ENCODE peak calls at places on chromosomes 13 and 19, in eight cellular contexts. T is adrenal gland, E is BE2C, G is OCI-LY7, X is fibroblast of lung, H is left lung, I is upper lobe of right lung, V is Peyer's patch. M is an unnamed sample. For H3K4me1, the result is how much of the 10 kb centered on the place peaks cover.

GRCh38 chr19:27821418-27822018 is 1391.4 kb downstream of the UQCRFS1 start:
- DNase-seq in X (no peak), G (no peak), V (no peak), H (no peak), I (no peak), T (no peak), E (no peak), M (no peak)

GRCh38 chr19:44770550-44771257 is 7.0 kb upstream of the CBLC start:
- DNase-seq in G (peak), V (peak), E (peak), X (peak), I (peak), T (peak), H (peak), M (peak)

GRCh38 chr13:113489549-113490495 is 689 bp downstream of the DCUN1D2 start:
- DNase-seq in H (peak), V (peak), T (peak), I (no peak), X (peak), G (peak), E (peak), M (no peak)

GRCh38 chr19:3844596-3844995 is 24.2 kb downstream of the ZFR2 start:
- DNase-seq in H (no peak), T (no peak), I (no peak), V (no peak), G (no peak), E (no peak), X (peak), M (no peak)

GRCh38 chr13:113897161-113897560 is 33.3 kb upstream of the GAS6 start:
- DNase-seq in H (no peak), E (no peak), G (no peak), X (peak), T (no peak), V (no peak), I (no peak), M (no peak)

GRCh38 chr13:111484129-111484925 is 163.9 kb downstream of the TEX29 start:
- DNase-seq in I (peak), V (peak), E (no peak), G (no peak), H (no peak), X (no peak), T (no peak), M (no peak)

GRCh38 chr19:40947573-40947972 is 43.5 kb upstream of the CYP2B6 start:
- DNase-seq in I (no peak), T (no peak), E (no peak), H (no peak), X (no peak), G (no peak), V (no peak), M (no peak)

GRCh38 chr19:8069116-8069973 is 16.8 kb downstream of the CCL25 start:
- DNase-seq in T (no peak), X (no peak), H (no peak), G (peak), I (no peak), E (no peak), V (peak), M (no peak)

GRCh38 chr13:110462091-110462490 is 99.4 kb downstream of the RAB20 start:
- DNase-seq in V (no peak), H (no peak), T (no peak), E (no peak), X (no peak), I (no peak), G (no peak), M (no peak)

GRCh38 chr13:33751151-33751550 is 66.8 kb upstream of the RFC3 start:
- DNase-seq in X (peak), T (no peak), I (no peak), E (no peak), V (no peak), G (no peak), H (no peak), M (no peak)

GRCh38 chr13:46165485-46166220 is 16.3 kb downstream of the LCP1 start:
- DNase-seq in E (no peak), I (no peak), X (peak), T (no peak), V (no peak), G (peak), H (no peak), M (no peak)

DNA sequence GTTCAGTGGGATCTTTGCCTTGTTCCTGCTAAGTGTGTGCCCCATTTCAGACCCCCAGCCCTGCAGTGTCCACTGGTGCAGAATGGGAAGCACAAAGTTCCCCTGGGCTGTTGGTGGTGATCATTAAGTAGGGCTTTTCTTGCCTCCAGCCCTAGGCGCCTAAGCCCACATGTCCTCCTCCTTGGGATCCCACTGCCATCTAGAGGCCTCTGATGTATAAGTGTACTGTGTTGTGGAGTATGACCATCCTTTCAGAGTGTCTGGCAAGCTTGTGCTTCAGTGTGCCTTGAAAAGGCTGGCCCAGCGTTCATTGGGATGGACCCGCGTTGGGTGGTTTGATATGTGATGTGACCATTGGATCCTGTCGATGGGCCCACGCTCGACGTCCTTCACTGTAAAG is 71.2 kb downstream of the WASF3 start:
- DNase-seq in G (peak), T (no peak), H (no peak), I (no peak), V (peak), E (no peak), X (peak), M (no peak)
- TF ChIP-seq CTCF in G (no peak), T (peak), H (no peak), I (no peak), V (no peak), E (peak), X (peak), M (no peak)

GRCh38 chr19:6088677-6089063 is 21.6 kb downstream of the RFX2 start:
- DNase-seq in X (peak), E (no peak), T (no peak), H (no peak), I (no peak), G (no peak), V (no peak), M (no peak)
- H3K4me1 ChIP-seq in X (under half), E (under half), T (under half), H (half or more), I (under half), G (under half), V (under half), M (half or more)

DNA sequence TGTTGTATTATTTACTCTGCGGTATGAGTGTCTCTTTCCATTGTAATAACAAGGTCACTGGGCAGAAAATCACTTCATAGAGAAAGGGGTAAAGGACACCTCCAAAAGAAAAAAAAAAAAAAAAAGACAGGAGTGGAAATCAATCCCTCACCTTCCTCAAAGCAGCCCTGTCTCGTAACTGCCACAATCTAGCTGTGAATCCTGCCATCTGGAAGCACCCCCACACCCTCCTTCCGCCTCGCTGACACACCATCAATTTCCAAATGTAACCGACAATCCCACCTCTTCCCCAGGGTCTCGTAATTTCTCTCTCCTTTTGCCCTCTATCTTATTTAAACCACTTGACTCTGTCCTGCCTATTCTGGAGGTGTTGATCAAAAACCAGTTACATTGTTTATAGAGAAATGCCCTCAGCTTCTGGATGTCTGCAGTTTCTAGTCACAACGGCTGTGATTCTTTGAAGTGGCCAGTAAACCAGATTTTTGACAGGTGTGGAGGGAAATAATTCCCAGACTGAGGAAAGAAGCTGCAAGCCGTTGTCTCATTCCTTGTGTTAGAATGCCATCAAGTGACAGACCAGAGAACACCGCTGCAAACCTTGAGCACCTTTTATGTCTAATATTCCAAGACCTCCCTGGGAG is 9.1 kb upstream of the POP4 start:
- DNase-seq in H (no peak), E (no peak), G (no peak), T (no peak), I (no peak), V (no peak), X (no peak), M (no peak)
- TF ChIP-seq CTCF in H (no peak), E (peak), G (peak), T (no peak), I (no peak), V (no peak), X (no peak), M (no peak)

GRCh38 chr13:41465965-41466364 is 8.6 kb downstream of the RGCC start:
- DNase-seq in I (no peak), V (no peak), X (no peak), H (no peak), E (no peak), G (no peak), T (no peak), M (no peak)
- H3K4me1 ChIP-seq in I (under half), V (under half), X (under half), H (half or more), E (under half), G (half or more), T (under half), M (under half)

M was measured in esophagus squamous epithelium.